ENCODE peak calls at places on chromosomes 6 and 20, in five cellular contexts. L is HL-60, A is transverse colon, T is prostate gland, I is GM12878. W is an unnamed sample.

GRCh38 chr20:54560357-54560756 is 85.0 kb downstream of the DOK5 start:
- DNase-seq in L (no peak), A (no peak), T (no peak), I (no peak), W (no peak)

GRCh38 chr6:157110620-157111019 is 212.7 kb downstream of the TMEM242 start:
- DNase-seq in L (no peak), A (no peak), T (no peak), I (no peak), W (no peak)

GRCh38 chr20:22339091-22339881 is 245.1 kb downstream of the FOXA2 start:
- DNase-seq in L (peak), A (peak), T (peak), I (no peak), W (no peak)

GRCh38 chr6:31922942-31923341 is 4.6 kb upstream of the C2 start:
- DNase-seq in L (no peak), A (no peak), T (no peak), I (no peak), W (peak)

GRCh38 chr6:110041149-110041548 is 63.0 kb downstream of the GPR6 start:
- DNase-seq in L (no peak), A (no peak), T (no peak), I (no peak), W (no peak)

GRCh38 chr6:137277971-137278602 is 58.9 kb upstream of the IFNGR1 start:
- DNase-seq in L (no peak), A (no peak), T (no peak), I (no peak), W (no peak)

GRCh38 chr6:157434349-157435016 is 53.5 kb downstream of the ZDHHC14 start:
- DNase-seq in L (no peak), A (peak), T (peak), I (no peak), W (no peak)

GRCh38 chr6:72554203-72554564 is 67.7 kb upstream of the KCNQ5 start:
- DNase-seq in L (no peak), A (no peak), T (no peak), I (no peak), W (no peak)

GRCh38 chr6:74447013-74447412 is 751.0 kb downstream of the CD109 start:
- DNase-seq in L (no peak), A (no peak), T (no peak), I (peak), W (no peak)

GRCh38 chr6:13725052-13725451 is 13.4 kb upstream of the RANBP9 start:
- DNase-seq in L (no peak), A (no peak), T (peak), I (no peak), W (no peak)

GRCh38 chr6:97068211-97068610 is 143.7 kb downstream of the KLHL32 start:
- DNase-seq in L (no peak), A (no peak), T (no peak), I (no peak), W (no peak)

GRCh38 chr6:92777146-92777740 is 642.1 kb downstream of the EPHA7 start:
- DNase-seq in L (no peak), A (no peak), T (no peak), I (no peak), W (no peak)
- TF ChIP-seq CTCF in L (peak), A (peak), T (peak), I (peak), W (no peak)

DNA sequence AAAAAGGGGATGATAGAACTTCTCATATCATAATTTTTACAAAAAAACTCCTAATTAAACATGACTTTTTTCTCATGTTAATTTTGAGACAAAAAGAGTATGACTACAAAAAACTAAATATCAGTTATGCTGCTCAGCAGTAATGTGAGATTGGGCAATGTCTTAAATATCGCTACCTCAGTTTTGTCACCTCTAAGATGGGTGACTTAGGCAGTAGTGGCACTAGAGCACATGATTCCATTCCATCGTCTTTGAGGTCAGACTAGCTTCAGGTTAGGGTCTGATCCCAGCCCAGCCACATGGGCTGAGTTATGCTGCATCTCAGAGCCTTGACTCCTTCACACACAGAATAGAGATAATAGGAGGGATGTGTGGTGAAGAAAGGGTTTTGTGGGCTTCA is 11.0 kb downstream of the DCBLD1 start:
- DNase-seq in L (no peak), A (no peak), T (no peak), I (no peak), W (no peak)
- H3K27ac ChIP-seq in L (no peak), A (no peak), T (no peak), I (no peak), W (no peak)

DNA sequence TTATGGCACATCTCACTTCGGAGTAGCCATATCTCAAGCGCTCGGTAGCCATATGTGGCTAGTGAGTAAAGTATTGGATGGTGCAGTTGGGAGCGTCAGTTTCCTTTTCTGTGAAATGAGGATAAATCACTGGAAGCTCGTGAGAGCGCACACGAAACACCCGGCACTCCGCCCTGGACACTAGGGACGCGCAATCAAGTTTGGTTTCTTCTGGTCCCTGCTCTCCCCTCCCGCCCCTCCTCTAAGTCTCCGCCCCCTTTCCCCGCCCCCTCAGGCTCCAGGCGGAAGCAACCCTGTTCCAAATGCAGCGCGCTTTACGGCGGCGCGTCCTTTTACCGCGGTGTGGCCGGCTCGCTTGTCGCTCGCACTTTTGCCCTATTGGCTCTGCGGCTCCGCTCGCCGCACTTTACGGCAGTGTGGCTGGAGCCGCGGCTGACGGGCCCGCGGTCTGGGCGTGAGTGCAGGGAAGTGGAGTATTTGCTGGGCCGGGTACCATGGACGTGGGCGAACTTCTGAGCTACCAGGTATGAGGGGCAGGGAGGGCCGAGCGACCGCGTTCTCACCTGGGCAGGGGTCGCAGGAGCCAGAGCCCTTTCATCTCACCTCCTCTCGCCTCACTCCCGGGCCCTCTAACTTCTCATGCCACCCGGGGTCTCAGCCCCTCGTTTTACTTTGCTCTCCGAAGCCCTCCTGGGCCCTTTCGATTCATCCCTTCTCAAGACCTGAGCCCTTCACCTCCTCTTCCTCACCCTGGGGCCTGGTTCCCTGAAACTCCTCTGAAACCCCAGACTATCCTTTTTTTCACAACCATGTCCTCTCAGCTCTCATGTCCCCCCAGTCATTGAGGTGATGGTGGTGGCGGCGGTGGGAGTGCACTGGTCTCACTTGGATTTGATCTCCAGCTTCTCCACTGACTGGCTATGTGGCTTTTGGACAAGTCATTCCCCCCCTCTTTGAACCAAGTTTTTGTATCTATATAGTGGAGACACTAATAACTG is at the start of gene CTNNBL1:
- DNase-seq in L (peak), A (peak), T (peak), I (peak), W (peak)
- TF ChIP-seq POLR2AphosphoS5 in L (peak), A (peak), T (peak), I (peak), W (peak)

DNA sequence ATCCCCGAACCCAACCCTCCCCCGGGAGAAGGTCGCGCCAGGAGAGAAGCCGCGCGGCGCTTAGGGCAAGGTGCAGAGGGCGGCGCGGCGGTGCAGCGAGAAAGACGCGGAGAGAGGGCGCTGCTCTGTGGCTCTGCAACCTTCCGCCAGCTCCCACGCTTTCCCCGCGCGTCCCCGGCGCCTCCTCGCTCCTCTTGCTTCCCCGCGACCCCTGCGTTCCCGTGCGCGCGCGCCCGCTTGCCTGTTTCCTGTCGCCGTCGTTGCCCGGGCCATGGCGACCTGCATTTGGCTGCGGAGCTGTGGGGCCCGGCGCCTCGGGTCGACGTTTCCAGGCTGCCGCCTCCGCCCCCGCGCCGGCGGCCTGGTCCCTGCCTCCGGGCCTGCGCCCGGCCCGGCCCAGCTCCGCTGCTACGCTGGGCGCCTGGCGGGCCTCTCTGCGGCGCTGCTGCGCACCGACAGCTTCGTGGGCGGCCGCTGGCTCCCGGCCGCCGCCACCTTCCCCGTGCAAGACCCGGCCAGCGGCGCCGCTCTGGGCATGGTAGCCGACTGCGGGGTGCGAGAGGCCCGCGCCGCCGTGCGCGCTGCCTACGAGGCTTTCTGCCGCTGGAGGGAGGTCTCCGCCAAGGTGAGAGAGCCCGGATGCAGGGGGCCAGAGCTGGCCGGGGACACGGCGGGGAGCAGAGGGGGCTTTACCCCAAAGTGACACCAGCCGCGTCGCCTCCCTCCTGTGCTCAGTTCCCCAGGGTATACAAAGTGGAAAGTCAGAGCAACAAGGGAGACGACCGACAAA is at the start of gene ALDH5A1:
- DNase-seq in L (peak), A (peak), T (peak), I (no peak), W (peak)
- TF ChIP-seq CTCF in L (no peak), A (no peak), T (peak), I (peak), W (no peak)

W was measured in spleen.